ENCODE peak calls at places on chromosomes 1 and 21, in six cellular contexts. K, W, F, X, D and C are unnamed samples.

GRCh38 chr21:34974162-34974981 is 74.7 kb downstream of the RUNX1 start:
- DNase-seq in K (no peak), W (no peak), F (no peak), X (no peak), D (no peak), C (no peak)

GRCh38 chr1:163834778-163835177 is 513.0 kb downstream of the NUF2 start:
- DNase-seq in K (no peak), W (no peak), F (no peak), X (no peak), D (no peak), C (no peak)

GRCh38 chr1:89781494-89782126 is 39.2 kb upstream of the LRRC8D start:
- DNase-seq in K (no peak), W (no peak), F (no peak), X (no peak), D (no peak), C (no peak)

GRCh38 chr1:41358152-41358937 is 2.9 kb upstream of the FOXO6 start:
- DNase-seq in K (no peak), W (peak; percentile 63), F (no peak), X (no peak), D (no peak), C (no peak)

GRCh38 chr21:36643374-36644250 is 55.3 kb upstream of the SIM2 start:
- DNase-seq in K (no peak), W (no peak), F (no peak), X (no peak), D (no peak), C (no peak)

GRCh38 chr1:16720403-16721223 is 19.7 kb upstream of the RNU1-4 start:
- DNase-seq in K (peak; percentile 30), W (peak; percentile 52), F (peak; percentile 6), X (peak; percentile 65), D (peak; percentile 25), C (no peak)

GRCh38 chr1:216566809-216567208 is 143.6 kb upstream of the USH2A start:
- DNase-seq in K (no peak), W (no peak), F (no peak), X (no peak), D (no peak), C (no peak)

GRCh38 chr1:2874207-2875165 is 73.0 kb upstream of the TTC34 start:
- DNase-seq in K (no peak), W (no peak), F (no peak), X (no peak), D (no peak), C (no peak)

GRCh38 chr1:117130526-117130925 is 9.0 kb upstream of the TRIM45 start:
- DNase-seq in K (no peak), W (no peak), F (no peak), X (no peak), D (no peak), C (no peak)

GRCh38 chr1:2344744-2345296 is 46.5 kb downstream of the MORN1 start:
- DNase-seq in K (no peak), W (peak; percentile 50), F (no peak), X (peak; percentile 45), D (no peak), C (no peak)

GRCh38 chr1:113073457-113073950 is 506 bp downstream of the LRIG2 start:
- DNase-seq in K (peak; percentile 52), W (no peak), F (peak; percentile 66), X (peak; percentile 80), D (peak; percentile 75), C (peak; percentile 34)

GRCh38 chr1:79190074-79190473 is 183.5 kb upstream of the ADGRL4 start:
- DNase-seq in K (no peak), W (no peak), F (no peak), X (no peak), D (no peak), C (no peak)

GRCh38 chr1:110106013-110106941 is 6.0 kb upstream of the UBL4B start:
- DNase-seq in K (peak; percentile 73), W (peak; percentile 72), F (peak; percentile 67), X (peak; percentile 82), D (peak; percentile 88), C (peak; percentile 57)

GRCh38 chr21:19322360-19322759 is 918.8 kb upstream of the TMPRSS15 start:
- DNase-seq in K (no peak), W (no peak), F (no peak), X (no peak), D (no peak), C (no peak)

GRCh38 chr1:163538682-163539081 is 216.9 kb downstream of the NUF2 start:
- DNase-seq in K (no peak), W (no peak), F (no peak), X (no peak), D (no peak), C (no peak)

GRCh38 chr1:56331892-56332567 is 247.3 kb downstream of the PLPP3 start:
- DNase-seq in K (no peak), W (no peak), F (no peak), X (no peak), D (no peak), C (no peak)

GRCh38 chr1:185654199-185654951 is 79.8 kb upstream of the HMCN1 start:
- DNase-seq in K (no peak), W (no peak), F (no peak), X (no peak), D (no peak), C (no peak)

GRCh38 chr1:5980314-5981008 is 11.8 kb downstream of the NPHP4 start:
- DNase-seq in K (no peak), W (no peak), F (no peak), X (peak; percentile 80), D (peak; percentile 84), C (peak; percentile 28)

GRCh38 chr1:87294633-87295032 is 34.0 kb upstream of the LMO4 start:
- DNase-seq in K (no peak), W (no peak), F (no peak), X (no peak), D (no peak), C (no peak)

GRCh38 chr1:65979145-65979544 is 186.4 kb downstream of the PDE4B start:
- DNase-seq in K (no peak), W (no peak), F (no peak), X (no peak), D (no peak), C (no peak)

GRCh38 chr1:61393575-61393974 is 311.2 kb downstream of the NFIA start:
- DNase-seq in K (no peak), W (no peak), F (no peak), X (no peak), D (no peak), C (no peak)

GRCh38 chr1:25107643-25108010 is 124.7 kb downstream of the SYF2 start:
- DNase-seq in K (no peak), W (no peak), F (no peak), X (no peak), D (no peak), C (no peak)

GRCh38 chr1:17158961-17159360 is 39.7 kb upstream of the PADI2 start:
- DNase-seq in K (no peak), W (no peak), F (no peak), X (no peak), D (no peak), C (no peak)

GRCh38 chr1:160117709-160118183 is 2.2 kb downstream of the ATP1A2 start:
- DNase-seq in K (peak; percentile 32), W (no peak), F (peak; percentile 22), X (peak; percentile 89), D (no peak), C (no peak)

GRCh38 chr1:6497215-6497866 is 5.9 kb upstream of the PLEKHG5 start:
- DNase-seq in K (peak; percentile 54), W (no peak), F (peak; percentile 57), X (no peak), D (peak; percentile 92), C (no peak)

GRCh38 chr1:183023601-183024351 is 556 bp downstream of the LAMC1 start:
- DNase-seq in K (peak; percentile 85), W (peak; percentile 79), F (peak; percentile 84), X (peak; percentile 81), D (peak; percentile 81), C (peak; percentile 46)

GRCh38 chr1:157110686-157111085 is 11.1 kb upstream of the ETV3L start:
- DNase-seq in K (no peak), W (peak; percentile 26), F (no peak), X (no peak), D (no peak), C (no peak)

GRCh38 chr1:7218210-7218832 is 433.1 kb downstream of the CAMTA1 start:
- DNase-seq in K (no peak), W (no peak), F (peak; percentile 26), X (no peak), D (peak; percentile 67), C (no peak)

GRCh38 chr1:185733818-185734709 is at the start of gene HMCN1:
- DNase-seq in K (peak; percentile 58), W (peak; percentile 86), F (peak; percentile 54), X (peak; percentile 93), D (peak; percentile 59), C (peak; percentile 7)

GRCh38 chr1:226569879-226570547 is 21.4 kb downstream of the STUM start:
- DNase-seq in K (no peak), W (peak; percentile 59), F (no peak), X (peak; percentile 62), D (peak; percentile 72), C (no peak)
- TF ChIP-seq CTCF in K (no peak), W (no peak), F (peak; percentile 8), X (peak; percentile 16), D (peak; percentile 41), C (no peak)

DNA sequence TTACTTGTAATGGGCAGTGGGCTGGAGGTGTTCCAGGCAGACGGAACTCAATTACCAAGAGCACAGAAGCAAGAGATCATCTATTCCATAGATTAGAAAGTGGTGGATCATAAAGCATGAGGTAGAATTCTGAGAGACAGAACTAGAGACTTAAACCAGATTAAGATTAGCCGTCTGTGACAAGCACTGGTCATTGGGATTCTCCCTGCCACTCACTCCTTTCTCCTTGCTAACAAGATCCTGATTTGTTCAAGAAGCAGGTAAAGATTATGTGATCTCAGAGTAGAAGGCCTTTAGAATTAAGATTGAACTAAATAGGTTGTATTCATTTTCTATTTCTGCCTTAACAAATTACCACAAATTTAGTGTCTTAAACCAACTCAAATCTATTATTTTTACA is 1.5 kb upstream of the HSPA13 start:
- DNase-seq in K (no peak), W (no peak), F (no peak), X (no peak), D (no peak), C (no peak)
- H3K4me3 ChIP-seq in K (no peak overlapping the region), W (no peak overlapping the region), F (no peak overlapping the region), X (no peak overlapping the region), D (no peak overlapping the region), C (no peak overlapping the region)

DNA sequence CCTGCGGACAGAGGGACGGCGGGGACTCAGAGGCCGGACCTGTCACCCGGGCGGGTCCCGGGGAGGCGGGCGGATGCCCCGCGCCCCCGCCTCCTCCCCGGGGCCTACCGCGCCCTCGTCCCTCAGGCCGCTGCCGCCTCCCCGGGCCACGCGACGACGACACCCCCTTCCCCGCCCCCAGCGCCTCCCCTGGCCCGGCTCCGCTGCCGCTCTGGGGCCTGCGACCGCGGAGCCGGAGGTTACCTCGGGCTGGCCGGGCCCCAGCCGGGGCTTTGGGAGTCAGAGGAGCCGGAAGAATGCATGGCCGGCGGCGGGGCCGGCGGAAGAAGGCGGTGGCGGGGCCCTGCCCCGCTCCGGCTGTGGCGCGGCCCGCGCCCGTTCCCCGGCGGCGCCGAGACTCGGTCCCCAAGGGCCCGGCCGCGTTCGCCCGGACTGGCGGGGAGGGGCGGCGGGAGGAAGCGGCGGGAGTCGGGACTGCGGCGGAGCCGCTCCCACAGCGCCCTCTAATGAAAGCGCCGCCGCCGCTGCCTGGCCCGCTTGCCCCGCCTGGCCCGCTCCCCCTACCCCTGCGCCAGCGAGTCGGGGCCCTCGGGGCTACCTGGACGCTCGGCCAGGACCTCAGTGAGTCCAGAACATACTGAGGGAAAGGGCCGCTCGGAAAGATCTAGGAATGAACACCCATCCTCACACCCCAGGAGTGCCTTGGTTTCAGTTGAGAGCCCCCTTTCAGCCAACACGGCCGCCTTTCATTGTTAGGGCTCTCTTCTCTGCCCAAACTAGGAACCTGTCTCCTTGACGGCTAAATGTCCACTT is at the start of gene LPGAT1:
- DNase-seq in K (peak; percentile 82), W (peak; percentile 79), F (peak; percentile 82), X (peak; percentile 84), D (peak; percentile 93), C (no peak)
- TF ChIP-seq POLR2AphosphoS5 in K (no peak), W (no peak), F (no peak), X (peak; percentile 16), D (no peak), C (no peak)

GRCh38 chr1:231949277-231950122 is 322.9 kb downstream of the DISC1 start:
- DNase-seq in K (no peak), W (peak; percentile 72), F (no peak), X (peak; percentile 70), D (no peak), C (no peak)
- TF ChIP-seq CTCF in K (no peak), W (no peak), F (no peak), X (no peak), D (no peak), C (no peak)